ENCODE peak calls at places on chromosomes 12 and 14, in six cellular contexts. M is A673, V is breast epithelium, B is iPS DF 6.9, W is substantia nigra, K is tibial artery. F is an unnamed sample.

GRCh38 chr14:92470215-92470614 is 43.4 kb upstream of the RIN3 start:
- DNase-seq in V (no peak), K (no peak), W (no peak), M (no peak), B (no peak), F (peak; percentile 55)

GRCh38 chr12:57111046-57111698 is at the start of gene STAT6:
- DNase-seq in W (no peak), V (peak; percentile 79), B (no peak), M (peak; percentile 85), K (peak; percentile 94), F (no peak)

GRCh38 chr14:54487771-54488170 is 1.0 kb downstream of the GMFB start:
- DNase-seq in M (no peak), V (no peak), W (no peak), K (no peak), B (no peak), F (no peak)

GRCh38 chr12:109736552-109737108 is 23.0 kb downstream of the FAM222A start:
- DNase-seq in M (peak; percentile 77), B (peak; percentile 47), K (peak; percentile 58), V (peak; percentile 38), W (no peak), F (no peak)

GRCh38 chr12:79455314-79455713 is 235.4 kb downstream of the PAWR start:
- DNase-seq in W (no peak), B (no peak), K (no peak), V (no peak), M (no peak), F (no peak)

GRCh38 chr12:56800221-56800620 is 37.1 kb downstream of the HSD17B6 start:
- DNase-seq in M (no peak), W (no peak), V (no peak), K (no peak), B (no peak), F (no peak)

GRCh38 chr12:50248406-50248805 is 34.9 kb downstream of the LIMA1 start:
- DNase-seq in K (no peak), V (no peak), W (no peak), B (no peak), M (no peak), F (no peak)

GRCh38 chr12:29710104-29710503 is 73.6 kb downstream of the TMTC1 start:
- DNase-seq in B (peak; percentile 20), K (no peak), M (peak; percentile 76), W (no peak), V (no peak), F (no peak)

GRCh38 chr14:54252072-54252730 is 144.6 kb upstream of the CDKN3 start:
- DNase-seq in M (no peak), W (no peak), V (no peak), K (no peak), B (no peak), F (peak; percentile 34)

GRCh38 chr14:93941293-93941910 is 14.3 kb downstream of the FAM181A start:
- DNase-seq in W (no peak), V (no peak), K (no peak), B (no peak), M (peak; percentile 62), F (no peak)

GRCh38 chr14:104280902-104281767 is 142.7 kb downstream of the KIF26A start:
- DNase-seq in K (peak; percentile 48), M (no peak), W (no peak), B (no peak), V (peak; percentile 40), F (no peak)

GRCh38 chr12:69000540-69001243 is 67.7 kb upstream of the CPM start:
- DNase-seq in W (no peak), V (no peak), K (no peak), M (no peak), B (no peak), F (peak; percentile 53)
- H3K27ac ChIP-seq in W (no peak overlapping the region), V (no peak overlapping the region), K (no peak overlapping the region), M (no peak overlapping the region), B (no peak overlapping the region), F (peak overlapping the region; percentile 84)

GRCh38 chr12:52145228-52145940 is 46.4 kb downstream of the KRT80 start:
- DNase-seq in K (no peak), M (no peak), W (no peak), V (no peak), B (no peak), F (no peak)

GRCh38 chr12:52144512-52145227 is 47.1 kb downstream of the KRT80 start:
- DNase-seq in V (no peak), K (no peak), W (no peak), M (no peak), B (no peak), F (no peak)

GRCh38 chr12:52146822-52147366 is 44.9 kb downstream of the KRT80 start:
- DNase-seq in M (no peak), B (no peak), V (no peak), K (no peak), W (no peak), F (no peak)

GRCh38 chr12:52147367-52147972 is 44.3 kb downstream of the KRT80 start:
- DNase-seq in B (no peak), M (peak; percentile 54), K (peak; percentile 97), V (peak; percentile 98), W (no peak), F (peak; percentile 99)

GRCh38 chr12:52145941-52146821 is 45.6 kb downstream of the KRT80 start:
- DNase-seq in K (no peak), B (no peak), M (no peak), V (no peak), W (no peak), F (no peak)
- H3K27ac ChIP-seq in K (peak overlapping the region; percentile 78), B (no peak overlapping the region), M (no peak overlapping the region), V (peak overlapping the region; percentile 100), W (no peak overlapping the region), F (peak overlapping the region; percentile 100)

DNA sequence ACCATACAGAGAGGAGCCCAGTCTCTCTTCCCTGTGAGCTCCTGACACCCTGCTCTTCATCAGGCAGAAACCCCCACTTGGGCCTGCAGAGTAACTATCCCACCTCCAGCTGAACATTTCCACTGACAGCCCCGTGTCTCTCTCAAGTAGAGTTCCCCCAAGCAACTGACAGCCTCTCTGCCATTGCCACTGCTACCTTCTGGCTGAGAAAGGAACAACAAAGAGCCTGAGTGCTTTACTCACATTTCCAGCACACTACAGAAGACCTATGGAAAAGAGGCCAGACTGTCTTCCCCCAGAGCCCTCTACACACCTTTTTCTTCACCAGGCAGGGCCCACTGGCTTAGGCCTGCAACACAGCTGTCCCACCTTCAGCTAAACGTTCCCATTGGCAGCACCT is 18.4 kb upstream of the ASCL1 start:
- DNase-seq in M (no peak), B (no peak), W (no peak), K (no peak), V (no peak), F (no peak)
- H3K27ac ChIP-seq in M (no peak overlapping the region), B (no peak overlapping the region), W (no peak overlapping the region), K (no peak overlapping the region), V (no peak overlapping the region), F (no peak overlapping the region)

GRCh38 chr12:67648306-67649164 is at the start of gene DYRK2:
- DNase-seq in M (peak; percentile 87), B (no peak), V (peak; percentile 61), W (peak; percentile 65), K (peak; percentile 87), F (peak; percentile 18)

GRCh38 chr12:67650127-67650495 is 1.6 kb downstream of the DYRK2 start:
- DNase-seq in M (peak; percentile 4), W (no peak), V (no peak), B (no peak), K (no peak), F (no peak)

GRCh38 chr12:67649165-67650126 is 901 bp downstream of the DYRK2 start:
- DNase-seq in M (peak; percentile 29), K (peak; percentile 73), W (peak; percentile 47), B (no peak), V (peak; percentile 53), F (no peak)

GRCh38 chr12:67650528-67651379 is 2.2 kb downstream of the DYRK2 start:
- DNase-seq in W (no peak), B (no peak), V (no peak), K (no peak), M (no peak), F (no peak)

GRCh38 chr12:67651380-67651695 is 2.8 kb downstream of the DYRK2 start:
- DNase-seq in K (no peak), W (no peak), V (no peak), B (no peak), M (peak; percentile 35), F (no peak)
- H3K27ac ChIP-seq in K (peak overlapping the region; percentile 96), W (peak overlapping the region; percentile 59), V (peak overlapping the region; percentile 96), B (no peak overlapping the region), M (no peak overlapping the region), F (peak overlapping the region; percentile 64)

GRCh38 chr12:105402366-105402765 is 71.9 kb downstream of the C12orf75 start:
- DNase-seq in B (no peak), M (no peak), K (no peak), W (no peak), V (no peak), F (no peak)

GRCh38 chr12:105400227-105400626 is 69.7 kb downstream of the C12orf75 start:
- DNase-seq in B (no peak), M (no peak), K (no peak), V (no peak), W (no peak), F (no peak)

GRCh38 chr12:105403095-105403494 is 72.6 kb downstream of the C12orf75 start:
- DNase-seq in K (no peak), W (no peak), M (no peak), B (no peak), V (no peak), F (no peak)

GRCh38 chr12:105399428-105400081 is 69.1 kb downstream of the C12orf75 start:
- DNase-seq in B (no peak), W (no peak), M (no peak), V (no peak), K (no peak), F (no peak)

DNA sequence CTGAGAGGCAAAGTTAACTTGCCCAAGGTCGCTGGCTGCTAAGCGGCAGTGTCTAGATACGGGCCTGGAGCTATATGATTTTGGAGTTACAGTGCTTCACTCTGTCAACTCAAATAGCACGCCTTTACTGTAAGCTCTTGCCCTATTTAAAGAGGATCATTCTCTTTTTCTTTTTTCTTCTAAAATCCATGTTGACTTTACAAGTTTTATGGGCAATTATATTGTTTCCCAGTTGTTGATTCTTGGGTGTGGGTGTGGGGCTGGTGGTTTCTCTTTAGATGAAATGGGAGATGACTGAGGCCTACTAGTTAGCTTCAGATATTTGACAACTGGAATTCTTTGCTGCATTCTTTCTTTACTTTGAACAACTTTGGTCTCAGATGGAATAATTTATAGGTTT is 70.7 kb downstream of the C12orf75 start:
- DNase-seq in B (no peak), K (no peak), M (no peak), W (no peak), V (no peak), F (no peak)
- H3K27ac ChIP-seq in B (no peak overlapping the region), K (no peak overlapping the region), M (no peak overlapping the region), W (no peak overlapping the region), V (no peak overlapping the region), F (no peak overlapping the region)

GRCh38 chr14:64702493-64703392 is 1.5 kb upstream of the PLEKHG3 start:
- DNase-seq in M (no peak), W (no peak), B (no peak), K (peak; percentile 71), V (peak; percentile 74), F (no peak)
- H3K27ac ChIP-seq in M (no peak overlapping the region), W (peak overlapping the region; percentile 97), B (no peak overlapping the region), K (peak overlapping the region; percentile 95), V (peak overlapping the region; percentile 94), F (peak overlapping the region; percentile 93)

GRCh38 chr12:31967569-31967968 is 8.4 kb downstream of the RESF1 start:
- DNase-seq in V (no peak), M (no peak), B (no peak), K (no peak), W (no peak), F (no peak)
- H3K27ac ChIP-seq in V (no peak overlapping the region), M (no peak overlapping the region), B (no peak overlapping the region), K (no peak overlapping the region), W (no peak overlapping the region), F (no peak overlapping the region)